ENCODE peak calls at places on chromosome 13, in five cellular contexts. F, B, Z, U and T are unnamed samples.

GRCh38 chr13:50873481-50873880 is 30.0 kb upstream of the DLEU7 start:
- DNase-seq in F (no peak), B (no peak), Z (no peak), U (no peak), T (no peak)

GRCh38 chr13:30892966-30893365 is 13.1 kb upstream of the MEDAG start:
- DNase-seq in F (peak; percentile 77), B (no peak), Z (no peak), U (no peak), T (peak; percentile 78)

GRCh38 chr13:100721885-100722512 is 47.4 kb upstream of the TMTC4 start:
- DNase-seq in F (peak; percentile 37), B (peak; percentile 74), Z (peak; percentile 17), U (peak; percentile 47), T (no peak)

GRCh38 chr13:105316731-105317130 is 1218.7 kb downstream of the EFNB2 start:
- DNase-seq in F (no peak), B (no peak), Z (no peak), U (no peak), T (no peak)

GRCh38 chr13:48778551-48779088 is 124.9 kb downstream of the CYSLTR2 start:
- DNase-seq in F (no peak), B (no peak), Z (no peak), U (no peak), T (no peak)

GRCh38 chr13:51957377-51958216 is 53.7 kb downstream of the ATP7B start:
- DNase-seq in F (no peak), B (no peak), Z (no peak), U (no peak), T (no peak)

GRCh38 chr13:44955421-44955820 is 33.9 kb downstream of the NUFIP1 start:
- DNase-seq in F (no peak), B (no peak), Z (no peak), U (no peak), T (no peak)

GRCh38 chr13:67299731-67300130 is 69.6 kb upstream of the PCDH9 start:
- DNase-seq in F (no peak), B (no peak), Z (no peak), U (no peak), T (no peak)

GRCh38 chr13:103036268-103036667 is 29.9 kb downstream of the SLC10A2 start:
- DNase-seq in F (no peak), B (no peak), Z (no peak), U (no peak), T (no peak)

GRCh38 chr13:109494955-109495354 is 291.4 kb downstream of the IRS2 start:
- DNase-seq in F (no peak), B (no peak), Z (no peak), U (no peak), T (no peak)

GRCh38 chr13:43915451-43915850 is 35.7 kb downstream of the LACC1 start:
- DNase-seq in F (no peak), B (no peak), Z (no peak), U (no peak), T (no peak)

GRCh38 chr13:92510416-92510815 is 716.2 kb upstream of the GPC6 start:
- DNase-seq in F (no peak), B (no peak), Z (no peak), U (no peak), T (no peak)

GRCh38 chr13:113552786-113553540 is 31.6 kb upstream of the TFDP1 start:
- DNase-seq in F (no peak), B (peak; percentile 42), Z (no peak), U (no peak), T (peak; percentile 9)

GRCh38 chr13:46996316-46996715 is 99.5 kb upstream of the HTR2A start:
- DNase-seq in F (no peak), B (no peak), Z (no peak), U (no peak), T (no peak)

GRCh38 chr13:25372275-25373081 is 704 bp downstream of the ATP8A2 start:
- DNase-seq in F (no peak), B (no peak), Z (no peak), U (peak; percentile 23), T (no peak)

DNA sequence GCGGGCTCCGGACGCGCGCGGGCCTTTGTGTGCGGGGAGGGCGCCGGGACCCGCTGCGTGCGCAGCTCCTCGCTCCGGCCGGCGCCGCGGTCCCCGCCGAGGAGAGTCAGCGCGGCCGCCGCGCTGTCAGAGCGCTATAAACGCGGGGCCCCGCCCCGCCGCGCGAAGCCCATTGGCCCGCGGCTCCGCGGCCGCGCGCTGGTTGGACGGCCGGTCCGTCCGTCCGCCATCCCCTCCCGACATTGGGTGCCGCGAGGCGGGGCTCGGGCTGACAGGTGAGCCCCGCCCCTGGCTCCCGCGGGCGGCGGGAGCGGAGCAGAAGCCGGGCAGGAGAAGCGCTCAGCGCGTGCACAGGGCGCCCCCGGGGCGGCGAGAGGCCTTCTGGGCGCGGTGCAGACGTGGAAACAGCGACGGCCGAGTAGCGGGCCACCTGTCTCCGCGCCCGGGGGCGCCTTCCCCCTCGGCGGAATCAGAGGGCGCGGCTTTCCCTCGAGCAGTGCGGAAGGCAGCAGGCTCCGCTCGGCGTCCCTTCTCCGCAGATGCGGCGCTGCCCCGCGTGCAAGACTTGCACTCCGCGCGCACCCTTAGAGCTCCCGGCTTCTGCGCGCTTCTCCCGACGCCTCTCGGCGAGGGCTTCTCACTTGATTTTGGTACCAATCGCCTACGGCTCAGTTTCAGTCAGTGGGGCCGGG is at the start of gene EFNB2:
- DNase-seq in F (peak; percentile 85), B (peak; percentile 95), Z (peak; percentile 91), U (peak; percentile 91), T (peak; percentile 78)
- TF ChIP-seq POLR2A in F (peak; percentile 95), B (peak; percentile 91), Z (peak; percentile 49), U (peak; percentile 75), T (peak; percentile 86)

GRCh38 chr13:19927117-19927734 is 31.3 kb upstream of the ZMYM2 start:
- DNase-seq in F (peak; percentile 62), B (no peak), Z (no peak), U (no peak), T (no peak)
- TF ChIP-seq CTCF in F (peak; percentile 77), B (peak; percentile 45), Z (peak; percentile 27), U (peak; percentile 56), T (peak; percentile 11)

GRCh38 chr13:42270160-42270856 is 1.6 kb upstream of the AKAP11 start:
- DNase-seq in F (no peak), B (no peak), Z (no peak), U (no peak), T (no peak)

GRCh38 chr13:42272776-42273175 is 824 bp downstream of the AKAP11 start:
- DNase-seq in F (no peak), B (no peak), Z (no peak), U (no peak), T (no peak)

GRCh38 chr13:42272115-42272756 is at the start of gene AKAP11:
- DNase-seq in F (no peak), B (peak; percentile 70), Z (peak; percentile 52), U (no peak), T (peak; percentile 28)

GRCh38 chr13:42270857-42271215 is 1.1 kb upstream of the AKAP11 start:
- DNase-seq in F (no peak), B (no peak), Z (no peak), U (no peak), T (no peak)

DNA sequence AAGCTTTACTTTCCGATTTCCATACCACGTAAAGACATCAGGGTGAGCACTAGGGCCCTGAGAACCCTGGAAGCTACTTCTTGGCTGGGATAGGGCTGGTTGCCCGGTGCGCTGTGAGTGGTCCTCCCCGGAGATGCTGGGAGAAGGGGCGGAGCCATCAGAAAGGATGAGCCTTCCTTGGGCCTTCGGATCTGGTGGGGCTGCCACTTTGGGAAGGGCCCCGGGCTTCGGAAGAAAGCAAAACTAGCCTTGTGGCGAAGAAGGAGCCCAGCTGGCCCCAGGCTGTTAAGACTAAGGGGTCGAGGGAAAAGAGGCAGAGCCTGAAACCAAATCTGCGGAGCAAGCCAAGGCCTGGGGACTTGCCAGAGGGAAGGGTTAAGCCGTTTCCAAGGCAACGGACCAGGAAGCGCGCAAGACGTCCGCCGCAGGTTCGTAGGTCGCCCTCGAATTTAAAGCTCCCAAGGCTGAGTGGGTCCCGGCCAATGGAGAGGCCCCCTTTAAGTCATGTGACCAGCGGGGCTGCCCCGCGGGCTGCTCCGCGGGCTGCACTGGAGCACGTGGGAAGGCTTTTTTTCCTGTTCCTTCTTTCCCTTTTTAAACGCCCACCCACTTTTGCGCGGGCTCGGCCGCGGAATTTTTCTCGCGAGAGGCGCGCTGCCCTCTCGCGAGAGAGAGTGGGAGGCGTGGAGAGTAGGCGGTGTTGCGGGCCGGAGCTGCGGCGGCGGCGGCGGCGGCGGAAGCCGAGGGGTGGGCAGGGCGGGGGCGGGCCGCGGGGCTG is 426 bp upstream of the AKAP11 start:
- DNase-seq in F (peak; percentile 96), B (peak; percentile 97), Z (peak; percentile 95), U (peak; percentile 94), T (peak; percentile 95)
- TF ChIP-seq POLR2A in F (peak; percentile 8), B (no peak), Z (no peak), U (no peak), T (no peak)

GRCh38 chr13:39327080-39327479 is 275.9 kb downstream of the LHFPL6 start:
- DNase-seq in F (no peak), B (no peak), Z (no peak), U (no peak), T (no peak)

GRCh38 chr13:39326471-39326870 is 276.5 kb downstream of the LHFPL6 start:
- DNase-seq in F (no peak), B (no peak), Z (peak; percentile 27), U (no peak), T (peak; percentile 36)

GRCh38 chr13:39321578-39321977 is 281.4 kb downstream of the LHFPL6 start:
- DNase-seq in F (no peak), B (no peak), Z (no peak), U (no peak), T (no peak)

GRCh38 chr13:39322836-39323585 is 280.0 kb downstream of the LHFPL6 start:
- DNase-seq in F (no peak), B (no peak), Z (no peak), U (no peak), T (no peak)

GRCh38 chr13:39324806-39325311 is 278.1 kb downstream of the LHFPL6 start:
- DNase-seq in F (no peak), B (no peak), Z (no peak), U (no peak), T (no peak)
- TF ChIP-seq CTCF in F (no peak), B (no peak), Z (no peak), U (no peak), T (no peak)

DNA sequence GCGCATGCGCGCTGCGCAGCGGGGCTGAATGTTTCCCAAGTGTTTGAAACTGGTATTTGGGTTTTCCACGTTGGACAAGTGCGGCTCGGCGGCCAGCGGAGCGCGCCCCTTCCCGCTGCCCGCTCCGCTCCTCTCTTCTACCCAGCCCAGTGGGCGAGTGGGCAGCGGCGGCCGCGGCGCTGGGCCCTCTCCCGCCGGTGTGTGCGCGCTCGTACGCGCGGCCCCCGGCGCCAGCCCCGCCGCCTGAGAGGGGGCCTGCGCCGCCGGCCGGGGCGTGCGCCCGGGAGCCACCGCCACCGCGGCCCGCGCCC is at the start of gene ING1:
- DNase-seq in F (no peak), B (no peak), Z (no peak), U (no peak), T (no peak)
- TF ChIP-seq POLR2A in F (no peak), B (no peak), Z (no peak), U (no peak), T (peak; percentile 45)

DNA sequence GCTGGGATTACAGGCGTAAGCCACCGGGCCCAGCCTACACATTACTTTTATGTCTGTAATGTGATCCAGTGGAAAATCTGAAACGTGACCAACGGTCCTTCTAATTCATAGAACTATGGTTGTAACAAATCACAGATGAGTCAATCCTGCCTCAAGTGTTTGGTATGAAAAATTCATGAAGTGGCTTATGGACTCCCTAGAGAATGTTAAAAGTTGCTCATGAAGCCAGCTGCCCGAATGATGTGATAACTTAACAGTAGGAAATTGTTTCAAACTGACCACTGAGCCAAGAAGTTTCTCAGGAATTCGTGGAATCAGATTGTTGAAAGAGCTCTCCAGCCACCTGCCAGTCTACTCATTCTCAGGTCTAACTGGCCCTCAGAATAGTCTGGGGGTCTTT is 59.4 kb upstream of the FARP1 start:
- DNase-seq in F (no peak), B (no peak), Z (no peak), U (no peak), T (no peak)
- TF ChIP-seq CTCF in F (no peak), B (no peak), Z (no peak), U (no peak), T (no peak)